ENCODE peak calls at places on chromosomes 2 and 18, in six cellular contexts. C, H, T, R, B and M are unnamed samples.

GRCh38 chr2:176136375-176137248 is 7.1 kb downstream of the HOXD8 start:
- DNase-seq in B (no peak), T (no peak), C (peak; percentile 56), H (no peak), R (peak; percentile 70), M (no peak)

GRCh38 chr2:148642112-148642744 is 2.3 kb upstream of the EPC2 start:
- DNase-seq in R (no peak), H (no peak), C (no peak), T (no peak), B (peak; percentile 54), M (no peak)

GRCh38 chr2:2147024-2147900 is 183.8 kb downstream of the MYT1L start:
- DNase-seq in C (no peak), B (no peak), H (no peak), T (no peak), R (no peak), M (no peak)

GRCh38 chr2:10084567-10084910 is 4.3 kb upstream of the CYS1 start:
- DNase-seq in T (no peak), H (no peak), C (no peak), R (no peak), B (no peak), M (no peak)

GRCh38 chr2:109447251-109447661 is 166.5 kb downstream of the SEPTIN10 start:
- DNase-seq in T (no peak), R (no peak), C (no peak), H (no peak), B (no peak), M (no peak)

GRCh38 chr2:241122376-241123002 is 20.4 kb upstream of the MTERF4 start:
- DNase-seq in H (no peak), T (no peak), R (no peak), C (no peak), B (no peak), M (no peak)

GRCh38 chr2:156333274-156333950 is 891 bp upstream of the NR4A2 start:
- DNase-seq in B (no peak), R (no peak), C (no peak), H (no peak), T (peak; percentile 20), M (no peak)

GRCh38 chr2:240224676-240225075 is 84.2 kb upstream of the OTOS start:
- DNase-seq in B (no peak), C (no peak), R (peak; percentile 5), H (no peak), T (no peak), M (peak; percentile 9)

GRCh38 chr2:62415019-62415431 is 91.0 kb downstream of the TMEM17 start:
- DNase-seq in B (no peak), C (peak; percentile 29), R (no peak), H (no peak), T (no peak), M (no peak)

GRCh38 chr2:151326532-151326931 is 30.9 kb upstream of the TNFAIP6 start:
- DNase-seq in H (no peak), C (no peak), R (no peak), T (no peak), B (no peak), M (no peak)

GRCh38 chr2:151325696-151326095 is 31.7 kb upstream of the TNFAIP6 start:
- DNase-seq in C (no peak), B (no peak), H (no peak), R (no peak), T (no peak), M (no peak)

GRCh38 chr2:151333083-151333482 is 24.3 kb upstream of the TNFAIP6 start:
- DNase-seq in T (no peak), R (no peak), B (no peak), H (no peak), C (no peak), M (no peak)

GRCh38 chr2:151334082-151334815 is 23.1 kb upstream of the TNFAIP6 start:
- DNase-seq in T (peak; percentile 11), R (no peak), C (no peak), B (peak; percentile 56), H (peak; percentile 14), M (no peak)

DNA sequence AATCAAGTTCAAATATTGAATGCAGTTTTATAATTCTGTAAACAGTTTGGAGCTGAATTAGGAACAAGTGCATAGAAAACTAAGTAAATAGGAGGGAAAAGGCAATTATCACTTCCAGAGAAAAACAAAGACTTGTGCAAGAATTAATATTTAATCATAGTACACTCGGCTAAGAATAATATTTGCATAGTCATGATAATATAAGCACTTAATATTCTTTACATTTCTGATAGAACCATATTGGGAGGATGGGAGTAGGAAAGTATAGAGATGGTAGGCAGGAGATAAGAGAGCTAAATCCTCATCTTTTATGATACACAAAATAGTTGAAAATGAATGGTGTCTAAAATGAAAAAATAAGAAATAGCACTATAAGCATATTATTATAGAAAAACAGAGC is 27.4 kb upstream of the TNFAIP6 start:
- DNase-seq in R (no peak), H (no peak), C (no peak), T (no peak), B (no peak), M (no peak)
- TF ChIP-seq POLR2A in R (no peak), H (no peak), C (no peak), T (no peak), B (no peak), M (no peak)

GRCh38 chr2:27628767-27629709 is at the start of the genes CCDC121 and GPN1:
- DNase-seq in C (peak; percentile 92), B (peak; percentile 88), H (peak; percentile 91), T (peak; percentile 80), R (peak; percentile 81), M (peak; percentile 81)

GRCh38 chr2:27622921-27623384 is 5.9 kb downstream of the CCDC121 start:
- DNase-seq in B (no peak), H (no peak), T (no peak), R (no peak), C (no peak), M (no peak)

GRCh38 chr2:27624943-27625342 is 3.9 kb downstream of the CCDC121 start:
- DNase-seq in T (no peak), H (no peak), R (no peak), B (no peak), C (no peak), M (no peak)

DNA sequence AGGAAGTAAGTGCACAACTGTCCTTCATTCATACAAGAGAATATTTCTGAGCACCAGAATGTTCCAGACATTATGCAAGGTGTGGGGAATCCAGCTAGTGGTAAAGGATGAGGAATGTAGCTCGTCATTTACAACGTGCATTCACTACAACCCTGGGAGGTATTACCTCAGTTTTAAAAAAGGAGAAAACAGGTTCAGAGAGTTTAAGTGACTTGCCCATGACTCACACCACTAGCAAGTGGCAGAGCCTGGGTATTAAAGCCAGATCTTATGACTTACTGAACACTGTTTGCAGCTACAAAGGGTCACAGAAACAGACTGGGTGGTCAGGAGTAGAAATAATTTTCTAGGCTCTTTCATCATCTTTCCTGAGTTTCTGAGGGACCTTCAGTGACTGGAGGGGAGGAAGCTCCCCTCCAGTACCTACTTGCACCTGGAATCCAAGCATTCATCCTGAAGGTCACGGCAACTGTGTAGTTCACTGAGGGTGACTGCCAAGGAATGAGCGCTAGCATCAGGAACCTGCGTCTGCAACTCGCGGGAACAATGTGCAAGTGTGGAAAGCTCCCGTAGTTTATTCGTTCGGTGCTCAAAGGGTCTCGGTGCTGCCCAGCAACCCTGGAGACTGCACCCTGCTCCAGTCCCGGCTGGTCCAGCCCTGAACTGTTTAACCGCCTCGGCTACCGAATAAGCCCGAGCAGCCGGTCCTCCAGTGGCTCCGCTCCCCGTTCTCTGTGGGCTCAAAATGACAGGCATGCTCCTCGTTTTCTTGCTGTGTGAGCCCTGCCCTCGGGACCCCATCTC is 647 bp downstream of the CCDC121 start:
- DNase-seq in R (peak; percentile 15), H (peak; percentile 25), B (peak; percentile 45), C (no peak), T (no peak), M (no peak)
- TF ChIP-seq POLR2A in R (no peak), H (no peak), B (no peak), C (no peak), T (no peak), M (no peak)

GRCh38 chr2:203814661-203815540 is 52.7 kb upstream of the CTLA4 start:
- DNase-seq in C (peak; percentile 71), H (peak; percentile 73), T (peak; percentile 46), B (peak; percentile 88), R (peak; percentile 41), M (peak; percentile 54)
- TF ChIP-seq POLR2A in C (no peak), H (no peak), T (no peak), B (no peak), R (no peak), M (no peak)

GRCh38 chr18:48149020-48149685 is 218.7 kb upstream of the SMAD2 start:
- DNase-seq in B (no peak), C (no peak), T (no peak), H (no peak), R (no peak), M (no peak)
- TF ChIP-seq POLR2A in B (no peak), C (no peak), T (no peak), H (no peak), R (no peak), M (no peak)

GRCh38 chr2:119426801-119427395 is 4.8 kb upstream of the TMEM37 start:
- DNase-seq in R (peak; percentile 92), T (peak; percentile 72), B (peak; percentile 68), C (peak; percentile 91), H (no peak), M (peak; percentile 89)
- TF ChIP-seq POLR2A in R (no peak), T (no peak), B (no peak), C (peak; percentile 50), H (no peak), M (no peak)